ENCODE peak calls at places on chromosomes 11 and 22, in five cellular contexts. G is esophagus muscularis mucosa; Y is effector memory CD4-positive, alpha-beta T cell; X is A549; K is HAP-1. R is an unnamed sample.

GRCh38 chr11:37322333-37323194 is 724.5 kb upstream of the RAG2 start:
- DNase-seq in G (no peak), Y (no peak), K (no peak), X (no peak), R (no peak)

GRCh38 chr11:107970049-107970448 is 38.6 kb upstream of the CUL5 start:
- DNase-seq in K (no peak), X (no peak), Y (no peak), G (no peak), R (no peak)

GRCh38 chr22:44671742-44672141 is 30.3 kb upstream of the PRR5 start:
- DNase-seq in Y (no peak), K (no peak), G (no peak), X (no peak), R (no peak)

GRCh38 chr11:115910379-115910778 is 406.2 kb upstream of the CADM1 start:
- DNase-seq in G (no peak), Y (no peak), K (no peak), X (no peak), R (no peak)

GRCh38 chr11:77345621-77346020 is 44.1 kb upstream of the GDPD4 start:
- DNase-seq in G (no peak), K (no peak), X (no peak), Y (no peak), R (no peak)

GRCh38 chr11:115920841-115921480 is 416.7 kb upstream of the CADM1 start:
- DNase-seq in K (no peak), G (no peak), Y (no peak), X (no peak), R (no peak)

GRCh38 chr11:68825603-68826002 is 16.1 kb downstream of the CPT1A start:
- DNase-seq in X (no peak), G (no peak), K (peak; percentile 38), Y (no peak), R (no peak)

GRCh38 chr11:64580387-64580786 is 10.6 kb upstream of the SLC22A12 start:
- DNase-seq in Y (no peak), X (no peak), G (no peak), K (no peak), R (no peak)

DNA sequence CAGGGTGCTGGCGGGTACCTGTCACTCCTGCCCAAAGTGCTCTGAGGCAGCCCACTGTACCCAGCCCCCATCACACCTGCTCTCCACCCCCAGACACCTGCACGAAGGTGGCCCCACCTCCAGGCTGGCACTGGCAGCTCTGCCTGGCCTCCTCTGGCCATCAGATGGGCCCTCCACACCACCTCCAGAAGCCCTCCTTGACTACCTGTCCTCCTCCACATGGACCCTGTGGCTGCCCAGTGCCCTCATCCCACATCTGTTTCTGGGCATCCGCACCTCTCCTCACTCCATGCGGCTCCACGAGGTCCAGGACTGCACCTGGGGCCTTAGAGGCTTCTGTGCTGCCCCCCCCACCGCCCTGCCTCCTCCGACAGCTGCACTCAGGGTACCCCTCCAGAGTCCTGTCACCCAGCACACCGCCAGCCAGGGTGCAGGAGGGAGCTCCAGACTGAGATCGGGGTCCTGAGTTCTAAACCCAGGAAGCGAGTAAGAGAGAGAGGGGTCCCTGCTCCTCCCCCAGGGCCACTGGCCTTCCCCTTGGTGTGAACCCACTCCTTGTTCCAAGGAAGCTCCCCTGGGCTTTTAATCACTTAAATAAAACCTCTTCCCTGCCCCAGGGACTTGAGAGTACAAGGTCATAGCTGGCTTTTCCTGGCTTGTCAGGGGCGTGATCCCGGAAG is 1.7 kb downstream of the CTSD start:
- DNase-seq in Y (no peak), G (no peak), K (no peak), X (no peak), R (no peak)
- H3K4me1 ChIP-seq in Y (peaks cover 66% of the 10 kb centered on the region), G (peaks cover 61% of the 10 kb centered on the region), K (peaks cover 5% of the 10 kb centered on the region), X (peaks cover 37% of the 10 kb centered on the region), R (peaks cover 19% of the 10 kb centered on the region)

GRCh38 chr11:44839458-44840084 is 111.1 kb downstream of the TP53I11 start:
- DNase-seq in G (no peak), Y (no peak), K (no peak), X (no peak), R (no peak)

GRCh38 chr11:44840085-44840478 is 110.6 kb downstream of the TP53I11 start:
- DNase-seq in X (no peak), Y (no peak), G (no peak), K (no peak), R (no peak)

GRCh38 chr11:44835979-44836378 is 109.2 kb downstream of the TSPAN18 start:
- DNase-seq in K (no peak), Y (no peak), X (no peak), G (no peak), R (no peak)

GRCh38 chr11:44835326-44835725 is 108.6 kb downstream of the TSPAN18 start:
- DNase-seq in Y (no peak), X (no peak), K (no peak), G (no peak), R (no peak)

DNA sequence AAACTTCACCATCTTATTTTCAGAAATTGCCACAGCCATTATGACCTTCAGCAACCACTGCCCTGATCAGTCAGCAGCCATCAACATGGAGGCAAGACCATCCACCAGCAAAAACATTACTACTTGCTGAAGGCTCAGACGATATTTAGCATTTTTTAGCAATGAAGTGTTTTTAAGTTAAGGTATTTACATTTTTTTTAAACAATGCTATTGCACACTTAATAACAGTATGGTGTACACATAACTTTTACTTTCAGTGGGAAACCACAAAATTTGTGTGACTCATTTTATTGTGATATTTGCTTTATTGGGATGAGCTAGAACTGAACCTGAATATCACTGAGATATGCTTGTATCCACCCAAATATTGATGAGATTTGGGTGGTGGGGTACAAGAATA is 110.9 kb downstream of the TSPAN18 start:
- DNase-seq in X (no peak), K (no peak), G (no peak), Y (no peak), R (no peak)
- H3K4me1 ChIP-seq in X (no peaks in the 10 kb centered on the region), K (peaks cover 9% of the 10 kb centered on the region), G (peaks cover 76% of the 10 kb centered on the region), Y (no peaks in the 10 kb centered on the region), R (no peaks in the 10 kb centered on the region)

GRCh38 chr11:33721984-33722383 is 14.2 kb downstream of the CD59 start:
- DNase-seq in X (no peak), Y (no peak), G (no peak), K (no peak), R (no peak)

GRCh38 chr11:33722579-33723234 is 13.5 kb downstream of the CD59 start:
- DNase-seq in G (no peak), K (no peak), X (no peak), Y (no peak), R (no peak)

GRCh38 chr11:33723238-33723881 is 12.9 kb downstream of the CD59 start:
- DNase-seq in X (peak; percentile 73), Y (no peak), K (no peak), G (no peak), R (no peak)

GRCh38 chr11:33724644-33725035 is 11.6 kb downstream of the CD59 start:
- DNase-seq in K (no peak), Y (no peak), X (no peak), G (no peak), R (no peak)

DNA sequence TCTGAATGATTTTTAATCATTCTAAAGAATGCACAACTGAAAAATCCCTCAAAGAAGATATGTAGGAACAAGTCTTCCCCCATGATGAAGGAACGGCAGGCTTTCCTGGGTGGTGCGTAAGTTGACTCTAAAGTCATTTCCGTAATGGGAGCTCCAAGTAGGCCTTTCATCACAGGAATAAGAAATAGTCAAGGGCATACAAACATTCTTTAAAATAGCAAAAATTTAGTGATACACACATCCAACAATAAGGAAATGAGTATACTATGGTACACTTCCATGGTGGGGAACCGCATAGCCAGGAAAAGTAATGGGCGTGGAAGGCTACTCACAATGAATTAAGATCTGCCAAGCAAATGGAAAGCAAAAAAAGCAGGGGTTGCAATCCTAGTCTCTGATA is 10.7 kb downstream of the CD59 start:
- DNase-seq in G (no peak), Y (no peak), K (no peak), X (no peak), R (no peak)
- H3K4me1 ChIP-seq in G (peaks cover 83% of the 10 kb centered on the region), Y (no peaks in the 10 kb centered on the region), K (no peaks in the 10 kb centered on the region), X (peaks cover 54% of the 10 kb centered on the region), R (peaks cover 24% of the 10 kb centered on the region)

DNA sequence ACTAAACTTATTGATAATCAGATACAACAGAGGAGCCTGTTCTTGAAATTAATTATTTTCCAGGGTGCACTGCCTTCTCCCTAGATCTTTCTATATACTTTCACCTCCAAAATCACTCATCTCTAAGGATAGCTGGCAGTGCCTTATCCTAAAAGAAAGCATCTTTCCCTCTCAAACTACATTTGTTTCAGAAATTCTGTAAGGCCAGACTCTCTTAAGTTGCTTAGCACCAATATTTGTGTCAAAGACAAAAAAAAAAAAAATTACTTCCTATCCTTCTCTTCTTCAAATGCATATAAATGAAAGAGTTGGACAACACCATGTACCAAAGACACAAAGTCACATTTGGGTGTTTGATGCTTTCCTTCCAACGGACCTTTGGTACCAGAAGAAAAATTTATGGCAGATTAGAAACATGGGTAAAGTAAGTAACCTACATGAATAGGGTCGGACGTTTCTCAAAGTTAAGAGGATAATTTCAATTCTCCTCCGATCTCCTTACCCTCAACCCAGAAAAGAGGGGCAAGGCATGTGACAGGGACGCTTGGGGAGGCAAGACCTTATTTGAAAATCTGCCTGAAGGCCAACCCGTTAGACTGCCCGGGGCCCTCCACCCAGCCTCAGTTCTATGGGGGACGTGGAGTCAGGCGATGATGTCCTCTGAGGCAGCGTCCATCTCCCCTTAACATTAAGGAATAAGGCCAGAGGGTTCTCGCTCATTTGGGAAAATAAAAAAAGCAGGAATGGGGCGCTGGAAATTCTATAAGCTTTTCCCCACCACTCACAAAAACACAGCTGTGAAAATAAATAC is 66.3 kb downstream of the ETS1 start:
- DNase-seq in X (no peak), K (no peak), G (no peak), Y (no peak), R (no peak)
- H3K4me1 ChIP-seq in X (peaks cover 59% of the 10 kb centered on the region), K (peaks cover 8% of the 10 kb centered on the region), G (peaks cover 77% of the 10 kb centered on the region), Y (peaks cover 32% of the 10 kb centered on the region), R (peaks cover 12% of the 10 kb centered on the region)

GRCh38 chr11:31805037-31805628 is 6.0 kb downstream of the PAX6 start:
- DNase-seq in X (no peak), G (peak; percentile 62), K (no peak), Y (no peak), R (no peak)
- H3K4me1 ChIP-seq in X (no peaks in the 10 kb centered on the region), G (peaks cover 36% of the 10 kb centered on the region), K (peaks cover 15% of the 10 kb centered on the region), Y (peaks cover 33% of the 10 kb centered on the region), R (no peaks in the 10 kb centered on the region)

DNA sequence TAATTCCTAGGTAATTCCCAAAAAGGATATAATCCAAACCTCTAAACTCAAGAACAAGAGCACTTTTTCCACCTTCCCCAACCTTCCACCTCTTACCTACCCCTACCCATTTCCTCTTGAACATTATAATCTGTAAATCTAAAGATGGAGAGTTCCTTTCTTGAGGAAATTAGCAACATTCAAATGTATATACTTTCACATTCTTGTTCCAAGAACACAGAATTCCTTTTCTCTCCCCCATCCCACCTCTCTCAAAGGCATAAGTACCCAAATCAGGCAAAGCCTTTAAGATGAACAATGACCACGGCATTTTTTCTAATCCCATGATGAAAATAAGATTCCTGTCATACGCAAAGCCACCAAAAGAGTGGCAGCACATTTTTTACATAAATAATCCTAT is 18.3 kb downstream of the RRAS2 start:
- DNase-seq in K (peak; percentile 52), Y (no peak), G (no peak), X (no peak), R (no peak)
- H3K4me1 ChIP-seq in K (peaks cover 29% of the 10 kb centered on the region), Y (no peaks in the 10 kb centered on the region), G (no peaks in the 10 kb centered on the region), X (peaks cover 9% of the 10 kb centered on the region), R (peaks cover 8% of the 10 kb centered on the region)

GRCh38 chr22:19818264-19819208 is 36.1 kb downstream of the GNB1L start:
- DNase-seq in G (no peak), K (peak; percentile 7), Y (no peak), X (no peak), R (no peak)
- H3K4me1 ChIP-seq in G (no peaks in the 10 kb centered on the region), K (no peaks in the 10 kb centered on the region), Y (no peaks in the 10 kb centered on the region), X (no peaks in the 10 kb centered on the region), R (no peaks in the 10 kb centered on the region)

R was measured in ovary.